ENCODE peak calls at places on chromosomes 5 and 9, in six cellular contexts. Q, V, L, J, N and M are unnamed samples.

GRCh38 chr5:149452665-149453617 is 73.8 kb upstream of the IL17B start:
- DNase-seq in Q (peak), V (peak), L (no peak), J (no peak), N (peak), M (peak)

GRCh38 chr5:120630550-120630949 is 166.4 kb downstream of the PRR16 start:
- DNase-seq in Q (no peak), V (no peak), L (peak), J (no peak), N (no peak), M (no peak)

GRCh38 chr5:2901096-2901495 is 149.6 kb upstream of the IRX2 start:
- DNase-seq in Q (no peak), V (no peak), L (no peak), J (no peak), N (no peak), M (no peak)

GRCh38 chr5:151670953-151671636 is 15.6 kb downstream of the SPARC start:
- DNase-seq in Q (no peak), V (no peak), L (no peak), J (no peak), N (peak), M (no peak)

GRCh38 chr9:2181794-2182193 is 166.6 kb downstream of the SMARCA2 start:
- DNase-seq in Q (peak), V (no peak), L (peak), J (no peak), N (no peak), M (peak)

GRCh38 chr5:132747693-132748440 is 641 bp downstream of the CCNI2 start:
- DNase-seq in Q (no peak), V (no peak), L (no peak), J (peak), N (no peak), M (peak)

GRCh38 chr9:111961575-111961974 is 65.0 kb downstream of the UGCG start:
- DNase-seq in Q (no peak), V (no peak), L (no peak), J (no peak), N (no peak), M (no peak)

GRCh38 chr9:128504485-128505413 is at the start of gene GLE1:
- DNase-seq in Q (peak), V (peak), L (peak), J (peak), N (peak), M (peak)

GRCh38 chr5:88681402-88681801 is 201.6 kb downstream of the MEF2C start:
- DNase-seq in Q (no peak), V (no peak), L (no peak), J (no peak), N (no peak), M (no peak)

GRCh38 chr5:139765409-139766217 is 30.0 kb upstream of the PSD2 start:
- DNase-seq in Q (peak), V (peak), L (peak), J (peak), N (no peak), M (peak)

GRCh38 chr5:89480406-89481007 is 597.5 kb upstream of the MEF2C start:
- DNase-seq in Q (no peak), V (no peak), L (no peak), J (no peak), N (no peak), M (no peak)

GRCh38 chr9:14993061-14993800 is 83.0 kb upstream of the FREM1 start:
- DNase-seq in Q (peak), V (peak), L (no peak), J (peak), N (no peak), M (peak)

DNA sequence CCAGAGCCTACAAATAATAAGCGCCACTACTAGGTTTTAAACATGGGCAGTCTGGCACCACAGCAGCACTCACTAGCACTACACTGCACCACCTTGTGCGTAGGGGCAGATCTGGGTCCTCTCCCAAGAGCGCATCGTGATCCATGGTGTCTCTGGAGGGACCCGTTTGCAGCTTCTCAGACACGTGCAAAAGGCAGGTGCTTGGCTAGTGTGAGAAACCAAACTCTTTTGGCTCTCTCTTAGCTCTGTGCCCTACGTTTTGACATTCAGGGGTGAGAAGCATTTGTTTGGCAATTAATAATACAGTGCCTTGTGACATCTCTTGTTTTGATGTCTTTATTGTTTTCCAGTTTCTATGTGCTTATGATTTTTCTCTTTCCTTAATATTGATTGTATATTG is 75.4 kb upstream of the EGFLAM start:
- DNase-seq in Q (no peak), V (no peak), L (no peak), J (no peak), N (no peak), M (no peak)
- TF ChIP-seq CTCF in Q (no peak), V (no peak), L (no peak), J (no peak), N (no peak), M (no peak)

DNA sequence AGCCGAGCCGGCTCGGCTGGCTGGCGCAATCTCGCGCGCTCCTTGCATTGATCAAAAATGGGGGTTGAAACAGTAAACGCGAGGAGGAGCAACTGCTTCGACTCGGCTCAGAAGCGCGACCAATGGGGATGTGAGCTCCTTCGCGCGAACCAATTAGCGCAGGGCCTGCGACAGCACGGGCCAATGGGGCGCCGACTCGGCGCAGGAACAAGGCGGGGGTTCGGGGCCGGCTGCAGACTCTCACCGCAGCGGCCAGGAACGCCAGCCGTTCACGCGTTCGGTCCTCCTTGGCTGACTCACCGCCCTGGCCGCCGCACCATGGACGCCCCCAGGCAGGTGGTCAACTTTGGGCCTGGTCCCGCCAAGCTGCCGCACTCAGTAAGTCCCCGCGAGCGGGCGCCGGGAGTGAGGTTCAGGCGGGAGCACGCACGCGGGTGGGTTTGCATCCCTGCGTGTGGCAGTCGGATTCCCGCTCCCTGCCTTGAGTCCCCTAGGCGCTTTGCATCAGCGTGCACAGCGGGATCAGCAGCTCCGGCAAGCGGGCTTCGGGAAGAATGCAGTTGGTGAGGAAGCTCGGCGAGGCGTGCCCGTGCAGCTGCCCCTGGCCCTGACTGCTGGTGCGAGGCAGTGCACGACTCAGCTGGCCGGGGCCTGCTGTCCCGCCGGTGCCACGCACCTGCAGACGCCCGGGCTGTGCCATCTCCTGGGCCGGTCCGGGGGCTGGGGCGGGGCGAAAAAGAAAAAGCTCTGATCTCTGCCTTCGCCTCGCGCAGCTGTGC is at the start of gene PSAT1:
- DNase-seq in Q (peak), V (peak), L (peak), J (peak), N (peak), M (peak)
- TF ChIP-seq CTCF in Q (peak), V (peak), L (no peak), J (no peak), N (no peak), M (no peak)

GRCh38 chr5:91928751-91929521 is 545.8 kb upstream of the ARRDC3 start:
- DNase-seq in Q (peak), V (no peak), L (peak), J (no peak), N (no peak), M (peak)
- TF ChIP-seq CTCF in Q (peak), V (peak), L (peak), J (no peak), N (peak), M (peak)

GRCh38 chr9:27352457-27353188 is 55.7 kb upstream of the EQTN start:
- DNase-seq in Q (no peak), V (no peak), L (peak), J (peak), N (no peak), M (no peak)

GRCh38 chr9:27356446-27356845 is 59.5 kb upstream of the EQTN start:
- DNase-seq in Q (no peak), V (no peak), L (no peak), J (no peak), N (no peak), M (no peak)

GRCh38 chr9:27355166-27355565 is 58.2 kb upstream of the EQTN start:
- DNase-seq in Q (no peak), V (no peak), L (no peak), J (no peak), N (no peak), M (no peak)

GRCh38 chr9:27351438-27351837 is 54.5 kb upstream of the EQTN start:
- DNase-seq in Q (no peak), V (no peak), L (no peak), J (no peak), N (no peak), M (no peak)

DNA sequence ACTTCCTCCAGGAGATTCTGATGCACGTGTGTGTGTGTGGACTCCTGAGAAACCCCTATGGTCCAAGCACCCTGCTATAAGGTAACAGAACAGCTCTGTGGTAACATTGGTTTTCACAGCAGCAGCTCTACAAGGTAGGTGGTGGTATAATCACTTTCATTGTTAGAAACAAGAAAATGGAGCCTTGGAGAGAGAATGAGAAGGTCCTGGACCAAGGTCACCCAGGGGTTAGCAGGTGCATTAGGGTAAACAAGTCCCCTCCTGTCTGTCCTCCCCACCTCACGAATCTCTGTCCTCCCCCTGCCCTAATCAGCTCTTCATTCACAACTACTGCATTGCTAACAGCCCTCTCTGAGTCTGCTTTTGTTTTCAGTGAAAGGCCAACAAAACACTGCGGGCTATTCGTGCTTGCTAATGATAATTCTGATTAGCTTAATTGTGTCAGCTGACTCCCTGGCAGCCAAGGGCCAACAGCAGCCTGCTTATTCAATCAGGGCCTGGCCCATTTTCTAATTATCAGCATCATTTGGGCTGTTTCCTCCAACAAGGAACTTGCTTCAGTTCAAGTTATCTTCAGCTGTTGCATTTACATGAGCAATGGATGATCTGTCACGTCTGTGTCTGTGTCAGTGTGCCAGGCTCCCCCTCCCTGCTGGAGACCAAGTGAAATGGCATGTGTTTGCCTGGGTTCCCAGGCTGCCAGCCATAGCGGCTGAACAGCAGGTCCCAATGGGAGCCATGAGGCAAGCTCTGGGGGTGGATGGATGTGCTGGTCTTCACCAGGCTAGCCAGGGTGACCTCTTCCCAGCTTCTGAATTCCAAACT is 56.7 kb upstream of the EQTN start:
- DNase-seq in Q (peak), V (no peak), L (no peak), J (peak), N (no peak), M (no peak)
- TF ChIP-seq CTCF in Q (no peak), V (peak), L (no peak), J (no peak), N (no peak), M (no peak)

GRCh38 chr9:90914196-90914595 is 112.6 kb downstream of the SYK start:
- DNase-seq in Q (no peak), V (no peak), L (no peak), J (no peak), N (no peak), M (no peak)

GRCh38 chr9:90916147-90916734 is 114.6 kb downstream of the SYK start:
- DNase-seq in Q (no peak), V (no peak), L (no peak), J (no peak), N (no peak), M (no peak)

GRCh38 chr9:90919883-90920282 is 118.3 kb downstream of the SYK start:
- DNase-seq in Q (no peak), V (no peak), L (no peak), J (no peak), N (peak), M (no peak)

GRCh38 chr9:90914868-90915483 is 113.4 kb downstream of the SYK start:
- DNase-seq in Q (peak), V (peak), L (peak), J (peak), N (no peak), M (peak)

DNA sequence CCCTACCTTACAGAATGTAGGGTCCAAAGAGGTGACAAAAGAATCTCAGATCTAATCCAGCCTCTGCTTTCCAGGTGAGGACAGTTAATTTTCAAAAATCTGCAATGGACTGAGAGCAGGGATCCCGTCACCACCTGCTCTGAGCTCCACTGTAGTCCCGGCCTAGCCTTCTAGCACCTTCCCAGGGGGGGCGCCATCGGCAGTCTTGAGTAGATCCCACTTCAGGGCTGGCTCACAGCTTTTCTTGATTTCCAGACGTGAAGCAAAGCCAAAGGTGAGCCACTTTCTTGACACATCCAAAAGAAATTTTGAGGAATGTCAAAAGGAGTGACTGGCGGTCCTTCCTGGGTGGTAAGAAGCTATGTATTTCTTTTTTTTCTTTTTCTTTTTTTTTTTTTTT is 114.1 kb downstream of the SYK start:
- DNase-seq in Q (peak), V (no peak), L (peak), J (peak), N (no peak), M (peak)
- TF ChIP-seq CTCF in Q (peak), V (peak), L (peak), J (peak), N (peak), M (peak)

GRCh38 chr5:114308017-114308416 is 53.9 kb upstream of the KCNN2 start:
- DNase-seq in Q (peak), V (no peak), L (no peak), J (no peak), N (no peak), M (no peak)

GRCh38 chr5:114310666-114311065 is 51.2 kb upstream of the KCNN2 start:
- DNase-seq in Q (no peak), V (no peak), L (no peak), J (no peak), N (no peak), M (no peak)

GRCh38 chr5:114308508-114308907 is 53.4 kb upstream of the KCNN2 start:
- DNase-seq in Q (peak), V (no peak), L (peak), J (no peak), N (no peak), M (no peak)

GRCh38 chr5:114305402-114306207 is 56.3 kb upstream of the KCNN2 start:
- DNase-seq in Q (peak), V (no peak), L (peak), J (peak), N (no peak), M (peak)
- TF ChIP-seq CTCF in Q (peak), V (no peak), L (peak), J (peak), N (no peak), M (peak)

DNA sequence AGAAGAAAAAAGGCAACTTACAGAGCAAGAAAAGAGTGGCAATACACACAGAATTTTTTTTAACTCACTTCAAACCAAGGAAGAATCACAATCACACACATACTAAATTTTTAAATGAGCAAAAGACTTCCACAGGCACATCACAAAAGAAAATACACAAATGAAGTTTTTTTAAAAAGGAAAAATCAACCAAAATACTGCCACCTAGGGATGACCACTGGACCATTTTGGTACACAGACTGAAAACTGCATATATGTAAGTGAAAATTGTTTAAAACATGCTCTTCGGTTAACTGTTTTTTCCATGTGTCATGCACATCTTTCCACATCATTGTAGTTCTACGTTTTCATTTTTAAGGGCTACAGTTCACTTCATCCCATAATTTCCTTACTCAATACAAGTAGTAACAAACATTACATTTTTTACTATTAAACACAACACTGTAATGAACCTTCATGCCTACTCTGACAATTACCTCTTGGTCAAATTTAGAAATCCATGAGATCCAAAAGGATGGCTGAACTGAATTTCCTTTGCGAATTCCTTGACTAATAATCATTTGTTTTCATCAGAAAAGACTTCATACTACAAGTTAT is 79.0 kb downstream of the FBXW11 start:
- DNase-seq in Q (no peak), V (no peak), L (no peak), J (no peak), N (no peak), M (no peak)
- TF ChIP-seq CTCF in Q (peak), V (no peak), L (peak), J (no peak), N (no peak), M (peak)